ENCODE peak calls at places on chromosomes 7 and 10, in four cellular contexts. T is NAMALWA, U is sciatic nerve, K is NCI-H1105. D is an unnamed sample.

GRCh38 chr7:54839538-54840213 is 80.7 kb upstream of the SEC61G start:
- DNase-seq in T (peak), U (peak), K (no peak), D (no peak)

GRCh38 chr7:23337374-23337773 is 38.2 kb downstream of the MALSU1 start:
- DNase-seq in T (no peak), U (no peak), K (no peak), D (no peak)

GRCh38 chr10:70805619-70806215 is 10.0 kb upstream of the SGPL1 start:
- DNase-seq in T (no peak), U (no peak), K (no peak), D (no peak)

GRCh38 chr7:94060772-94061171 is 56.6 kb upstream of the BET1 start:
- DNase-seq in T (no peak), U (no peak), K (no peak), D (no peak)

GRCh38 chr7:4715385-4715770 is 33.3 kb downstream of the FOXK1 start:
- DNase-seq in T (no peak), U (peak), K (no peak), D (no peak)

GRCh38 chr7:50542132-50542531 is 23.1 kb downstream of the DDC start:
- DNase-seq in T (no peak), U (no peak), K (no peak), D (no peak)

GRCh38 chr10:43595739-43596298 is 10.4 kb upstream of the ZNF485 start:
- DNase-seq in T (no peak), U (no peak), K (no peak), D (no peak)

GRCh38 chr7:24913791-24914464 is 66.0 kb downstream of the OSBPL3 start:
- DNase-seq in T (no peak), U (no peak), K (no peak), D (no peak)

GRCh38 chr10:128064615-128065580 is 61.3 kb downstream of the MKI67 start:
- DNase-seq in T (peak), U (peak), K (no peak), D (no peak)

GRCh38 chr7:27188666-27189559 is 3.9 kb upstream of the HOXA11 start:
- DNase-seq in T (no peak), U (peak), K (no peak), D (no peak)

GRCh38 chr7:150375662-150376521 is 3.2 kb upstream of the ZNF775 start:
- DNase-seq in T (peak), U (no peak), K (no peak), D (no peak)

GRCh38 chr10:75111906-75112703 is 649 bp downstream of the SAMD8 start:
- DNase-seq in T (peak), U (peak), K (no peak), D (peak)

GRCh38 chr7:73715648-73716317 is 3.7 kb downstream of the STX1A start:
- DNase-seq in T (peak), U (no peak), K (no peak), D (peak)

GRCh38 chr7:47786557-47787248 is 161.6 kb downstream of the PKD1L1 start:
- DNase-seq in T (no peak), U (peak), K (no peak), D (no peak)

GRCh38 chr10:78913219-78914059 is 155.3 kb upstream of the ZMIZ1 start:
- DNase-seq in T (no peak), U (peak), K (peak), D (peak)

GRCh38 chr7:75937958-75938786 is 23.2 kb downstream of the POR start:
- DNase-seq in T (no peak), U (peak), K (no peak), D (no peak)

GRCh38 chr10:29392376-29393021 is 103.6 kb downstream of the LYZL1 start:
- DNase-seq in T (peak), U (no peak), K (peak), D (peak)

GRCh38 chr7:774161-775109 is 47.4 kb upstream of the PRKAR1B start:
- DNase-seq in T (peak), U (no peak), K (no peak), D (no peak)